ENCODE peak calls at places on chromosomes 6 and 20, in four cellular contexts. X is body of pancreas, C is sigmoid colon, M is GM12878. Z is an unnamed sample.

GRCh38 chr6:163983601-163984445 is 569.3 kb downstream of the QKI start:
- DNase-seq in X (no peak), M (peak), C (no peak), Z (no peak)

GRCh38 chr6:36267731-36268477 is 2.0 kb upstream of the PNPLA1 start:
- DNase-seq in X (no peak), C (no peak), M (no peak), Z (no peak)

GRCh38 chr20:1402149-1402548 is 9.3 kb upstream of the FKBP1A start:
- DNase-seq in C (no peak), M (no peak), X (no peak), Z (no peak)

GRCh38 chr6:18586133-18586532 is 199.0 kb downstream of the RNF144B start:
- DNase-seq in C (no peak), X (no peak), M (no peak), Z (no peak)

GRCh38 chr6:103983860-103984259 is 875.9 kb downstream of the HACE1 start:
- DNase-seq in M (no peak), C (no peak), X (no peak), Z (no peak)

GRCh38 chr6:137717074-137718073 is 149.7 kb upstream of the TNFAIP3 start:
- DNase-seq in X (no peak), C (no peak), M (no peak), Z (no peak)

GRCh38 chr6:137872071-137872470 is 5.0 kb downstream of the TNFAIP3 start:
- DNase-seq in X (no peak), M (no peak), C (no peak), Z (no peak)

GRCh38 chr6:14025160-14025559 is 92.4 kb upstream of the CD83 start:
- DNase-seq in X (no peak), C (no peak), M (no peak), Z (no peak)

GRCh38 chr6:149181304-149181703 is 136.2 kb upstream of the TAB2 start:
- DNase-seq in X (no peak), M (no peak), C (no peak), Z (no peak)

GRCh38 chr6:165573671-165574070 is 89.4 kb downstream of the PDE10A start:
- DNase-seq in M (no peak), X (peak), C (peak), Z (no peak)

GRCh38 chr20:29876911-29877285 is 1380.6 kb upstream of the DEFB115 start:
- DNase-seq in X (no peak), C (no peak), M (no peak), Z (no peak)

GRCh38 chr6:99185525-99185924 is 163.9 kb downstream of the FAXC start:
- DNase-seq in X (no peak), C (no peak), M (no peak), Z (no peak)

GRCh38 chr6:25012657-25013056 is 76.9 kb upstream of the RIPOR2 start:
- DNase-seq in C (no peak), M (no peak), X (no peak), Z (no peak)

GRCh38 chr6:25009351-25009750 is 73.6 kb upstream of the RIPOR2 start:
- DNase-seq in M (no peak), C (no peak), X (no peak), Z (no peak)

GRCh38 chr6:25010917-25011625 is 75.3 kb upstream of the RIPOR2 start:
- DNase-seq in M (no peak), C (no peak), X (no peak), Z (no peak)

GRCh38 chr6:25008707-25009106 is 72.9 kb upstream of the RIPOR2 start:
- DNase-seq in X (no peak), C (no peak), M (no peak), Z (no peak)

GRCh38 chr6:25010166-25010565 is 74.4 kb upstream of the RIPOR2 start:
- DNase-seq in M (no peak), C (no peak), X (no peak), Z (no peak)
- TF ChIP-seq POLR2A in M (no peak), C (no peak), X (no peak), Z (no peak)

GRCh38 chr20:25293910-25294458 is 46.1 kb downstream of the PYGB start:
- DNase-seq in C (no peak), M (no peak), X (peak), Z (no peak)

GRCh38 chr20:25295386-25296093 is 47.7 kb downstream of the PYGB start:
- DNase-seq in C (no peak), M (no peak), X (peak), Z (no peak)

GRCh38 chr20:25297141-25297905 is 49.4 kb downstream of the PYGB start:
- DNase-seq in C (no peak), M (peak), X (no peak), Z (peak)

GRCh38 chr20:25294459-25295385 is 46.8 kb downstream of the PYGB start:
- DNase-seq in X (no peak), M (no peak), C (no peak), Z (peak)

DNA sequence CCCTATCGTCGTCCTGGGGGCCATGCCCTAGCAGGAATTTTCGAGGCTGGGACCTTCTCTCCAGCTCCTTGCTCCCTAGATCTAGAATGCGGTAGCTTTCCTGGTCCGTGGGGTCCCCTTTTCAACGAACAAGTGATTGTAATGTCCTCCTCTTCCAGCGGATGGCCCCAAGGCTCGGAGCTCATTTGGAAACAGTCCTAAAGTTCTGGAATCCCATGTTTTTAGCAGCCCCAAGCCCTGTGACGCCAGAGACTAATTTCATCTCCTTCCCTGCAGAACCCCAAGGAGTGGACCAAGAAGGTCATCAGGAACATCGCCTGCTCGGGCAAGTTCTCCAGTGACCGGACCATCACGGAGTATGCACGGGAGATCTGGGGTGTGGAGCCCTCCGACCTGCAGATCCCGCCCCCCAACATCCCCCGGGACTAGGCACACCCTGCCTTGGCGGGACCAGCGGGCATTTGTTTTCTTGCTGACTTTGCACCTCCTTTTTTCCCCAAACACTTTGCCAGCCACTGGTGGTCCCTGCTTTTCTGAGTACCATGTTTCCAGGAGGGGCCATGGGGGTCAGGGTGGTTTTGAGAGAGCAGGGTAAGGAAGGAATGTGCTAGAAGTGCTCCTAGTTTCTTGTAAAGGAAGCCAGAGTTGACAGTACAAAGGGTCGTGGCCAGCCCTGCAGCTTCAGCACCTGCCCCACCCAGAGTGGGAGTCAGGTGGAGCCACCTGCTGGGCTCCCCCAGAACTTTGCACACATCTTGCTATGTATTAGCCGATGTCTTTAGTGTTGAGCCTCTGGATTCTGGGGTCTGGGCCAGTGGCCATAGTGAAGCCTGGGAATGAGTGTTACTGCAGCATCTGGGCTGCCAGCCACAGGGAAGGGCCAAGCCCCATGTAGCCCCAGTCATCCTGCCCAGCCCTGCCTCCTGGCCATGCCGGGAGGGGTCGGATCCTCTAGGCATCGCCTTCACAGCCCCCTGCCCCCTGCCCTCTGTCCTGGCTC is 48.5 kb downstream of the PYGB start:
- DNase-seq in C (no peak), X (peak), M (no peak), Z (peak)
- TF ChIP-seq POLR2A in C (no peak), X (no peak), M (no peak), Z (no peak)

GRCh38 chr6:17483391-17484016 is 90.1 kb downstream of the CAP2 start:
- DNase-seq in C (no peak), M (no peak), X (no peak), Z (no peak)

GRCh38 chr6:17485946-17486345 is 92.6 kb downstream of the CAP2 start:
- DNase-seq in M (no peak), C (no peak), X (no peak), Z (no peak)

GRCh38 chr6:17485181-17485580 is 91.8 kb downstream of the CAP2 start:
- DNase-seq in M (no peak), X (no peak), C (no peak), Z (no peak)

GRCh38 chr6:17482711-17483110 is 89.3 kb downstream of the CAP2 start:
- DNase-seq in X (no peak), C (no peak), M (no peak), Z (no peak)

GRCh38 chr6:17484201-17484606 is 90.8 kb downstream of the CAP2 start:
- DNase-seq in X (no peak), M (no peak), C (no peak), Z (no peak)
- TF ChIP-seq POLR2A in X (no peak), M (no peak), C (no peak), Z (no peak)

GRCh38 chr6:43014434-43014909 is 423 bp downstream of the KLHDC3 start:
- DNase-seq in M (no peak), C (no peak), X (no peak), Z (peak)

GRCh38 chr6:43012364-43012763 is 1.4 kb downstream of the MEA1 start:
- DNase-seq in X (no peak), M (no peak), C (no peak), Z (no peak)

GRCh38 chr6:43013020-43013842 is 515 bp downstream of the MEA1 start:
- DNase-seq in M (no peak), X (no peak), C (no peak), Z (peak)

GRCh38 chr6:43016166-43016915 is 2.3 kb downstream of the KLHDC3 start:
- DNase-seq in X (no peak), C (no peak), M (no peak), Z (no peak)

GRCh38 chr6:43013843-43014433 is at the start of the genes KLHDC3 and MEA1:
- DNase-seq in C (peak), X (peak), M (peak), Z (peak)
- TF ChIP-seq POLR2A in C (no peak), X (peak), M (peak), Z (peak)

GRCh38 chr20:59042796-59043621 is 423 bp upstream of the PRELID3B start:
- DNase-seq in X (peak), M (peak), C (peak), Z (peak)

GRCh38 chr20:59040682-59041081 is 1.9 kb downstream of the PRELID3B start:
- DNase-seq in X (no peak), C (no peak), M (no peak), Z (no peak)

GRCh38 chr20:59044295-59044694 is 1.7 kb upstream of the PRELID3B start:
- DNase-seq in C (no peak), M (no peak), X (no peak), Z (no peak)

GRCh38 chr20:59043698-59044097 is 1.1 kb upstream of the PRELID3B start:
- DNase-seq in C (no peak), X (no peak), M (no peak), Z (no peak)

DNA sequence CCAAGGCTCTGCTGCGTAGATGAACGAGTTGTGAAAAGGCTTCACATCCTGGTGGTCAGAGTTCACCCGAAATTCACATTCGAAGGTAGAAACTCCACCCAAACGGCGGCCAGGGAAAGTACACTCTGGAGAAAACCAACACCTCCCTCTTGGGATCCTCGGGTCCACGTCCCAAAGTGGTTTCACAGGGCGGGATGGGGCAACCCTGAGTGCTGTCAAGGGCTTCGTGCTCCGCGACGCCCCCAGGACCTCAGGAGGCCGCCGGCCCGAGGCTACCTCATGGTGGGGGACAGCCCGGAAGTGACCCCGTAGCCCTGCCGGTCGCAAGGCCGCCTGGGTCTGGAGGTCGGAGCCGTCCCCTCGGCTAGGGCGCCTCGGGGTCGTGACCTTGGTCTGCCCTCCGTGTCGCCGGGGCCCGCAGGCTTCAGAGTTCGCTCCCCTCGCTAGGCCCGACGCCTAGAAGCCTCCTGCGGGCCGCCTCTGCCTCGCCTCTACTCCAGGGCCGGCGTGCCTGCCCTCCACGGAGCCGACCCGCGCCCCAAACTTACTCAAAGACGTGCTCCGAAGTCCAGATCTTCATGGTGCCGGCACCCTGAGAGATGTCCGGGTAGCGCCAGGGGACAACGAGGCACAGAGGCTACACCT is at the start of gene PRELID3B:
- DNase-seq in M (no peak), X (peak), C (peak), Z (no peak)
- TF ChIP-seq POLR2A in M (peak), X (peak), C (peak), Z (no peak)

GRCh38 chr6:159107451-159108260 is 61.5 kb upstream of the FNDC1 start:
- DNase-seq in X (no peak), M (no peak), C (no peak), Z (no peak)

GRCh38 chr6:159108438-159108985 is 60.7 kb upstream of the FNDC1 start:
- DNase-seq in C (no peak), X (no peak), M (no peak), Z (no peak)

GRCh38 chr6:159104931-159105330 is 60.1 kb upstream of the TAGAP start:
- DNase-seq in M (no peak), C (no peak), X (no peak), Z (no peak)

GRCh38 chr6:159105716-159106115 is 60.9 kb upstream of the TAGAP start:
- DNase-seq in M (no peak), X (no peak), C (no peak), Z (no peak)

GRCh38 chr6:159106627-159107241 is 61.9 kb upstream of the TAGAP start:
- DNase-seq in C (no peak), X (peak), M (peak), Z (no peak)
- TF ChIP-seq POLR2A in C (no peak), X (no peak), M (no peak), Z (no peak)

GRCh38 chr6:30770164-30770563 is 25.8 kb upstream of the IER3 start:
- DNase-seq in X (no peak), M (no peak), C (no peak), Z (no peak)
- TF ChIP-seq POLR2A in X (no peak), M (no peak), C (no peak), Z (no peak)

DNA sequence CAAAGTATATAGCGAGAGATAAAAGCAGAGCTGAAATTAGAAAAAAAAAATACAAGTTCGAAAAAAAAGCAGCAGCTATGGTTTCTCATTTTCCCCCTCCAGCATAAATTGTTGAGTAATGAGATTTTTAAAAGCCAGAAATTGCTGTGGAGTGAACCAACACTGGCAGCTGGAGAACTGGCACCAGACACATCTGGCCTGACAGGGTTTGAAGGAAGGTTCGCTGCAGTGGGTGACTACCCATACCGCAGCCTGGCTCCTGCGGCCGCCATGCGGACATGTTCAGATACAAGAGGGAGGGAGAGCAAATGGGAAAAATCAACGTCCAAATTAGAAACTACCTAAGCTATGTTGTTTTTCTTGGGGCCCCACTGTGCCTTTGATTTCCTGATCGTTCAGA is 3.3 kb downstream of the APCDD1L start:
- DNase-seq in M (no peak), X (no peak), C (no peak), Z (no peak)
- TF ChIP-seq POLR2A in M (no peak), X (no peak), C (no peak), Z (no peak)